ENCODE peak calls at places on chromosomes 6 and 20, in seven cellular contexts. One of them, this sample, is unnamed.

GRCh38 chr20:24465168-24465567 is 4.3 kb upstream of the SYNDIG1 start:
- DNase-seq in mammary epithelial cell: no peak
- DNase-seq in heart left ventricle: peak
- DNase-seq in GM20000: no peak
- DNase-seq in CD4-positive, alpha-beta T cell: no peak
- DNase-seq in upper lobe of right lung: no peak
- DNase-seq in osteocyte: no peak
- DNase-seq in this sample: no peak

GRCh38 chr6:158211273-158212055 is 43.3 kb downstream of the GTF2H5 start:
- DNase-seq in mammary epithelial cell: peak
- DNase-seq in heart left ventricle: no peak
- DNase-seq in GM20000: no peak
- DNase-seq in CD4-positive, alpha-beta T cell: no peak
- DNase-seq in upper lobe of right lung: no peak
- DNase-seq in osteocyte: no peak
- DNase-seq in this sample: no peak

GRCh38 chr6:70110128-70111022 is 192.5 kb downstream of the COL9A1 start:
- DNase-seq in mammary epithelial cell: no peak
- DNase-seq in heart left ventricle: no peak
- DNase-seq in GM20000: no peak
- DNase-seq in CD4-positive, alpha-beta T cell: no peak
- DNase-seq in upper lobe of right lung: no peak
- DNase-seq in osteocyte: no peak
- DNase-seq in this sample: no peak

GRCh38 chr6:56938634-56939294 is 16.1 kb upstream of the BEND6 start:
- DNase-seq in mammary epithelial cell: peak
- DNase-seq in heart left ventricle: peak
- DNase-seq in GM20000: no peak
- DNase-seq in CD4-positive, alpha-beta T cell: no peak
- DNase-seq in upper lobe of right lung: no peak
- DNase-seq in osteocyte: no peak
- DNase-seq in this sample: no peak

GRCh38 chr6:107192739-107193296 is 77.5 kb upstream of the BEND3 start:
- DNase-seq in mammary epithelial cell: no peak
- DNase-seq in heart left ventricle: no peak
- DNase-seq in GM20000: no peak
- DNase-seq in CD4-positive, alpha-beta T cell: no peak
- DNase-seq in upper lobe of right lung: no peak
- DNase-seq in osteocyte: no peak
- DNase-seq in this sample: no peak

GRCh38 chr6:151680846-151681425 is 126.5 kb upstream of the ESR1 start:
- DNase-seq in mammary epithelial cell: no peak
- DNase-seq in heart left ventricle: no peak
- DNase-seq in GM20000: no peak
- DNase-seq in CD4-positive, alpha-beta T cell: no peak
- DNase-seq in upper lobe of right lung: no peak
- DNase-seq in osteocyte: no peak
- DNase-seq in this sample: no peak

GRCh38 chr20:33211817-33212424 is 5.2 kb upstream of the BPIFA3 start:
- DNase-seq in mammary epithelial cell: peak
- DNase-seq in heart left ventricle: no peak
- DNase-seq in GM20000: peak
- DNase-seq in CD4-positive, alpha-beta T cell: peak
- DNase-seq in upper lobe of right lung: no peak
- DNase-seq in osteocyte: no peak
- DNase-seq in this sample: no peak

GRCh38 chr20:46789339-46789984 is 80.0 kb downstream of the SLC2A10 start:
- DNase-seq in mammary epithelial cell: no peak
- DNase-seq in heart left ventricle: no peak
- DNase-seq in GM20000: no peak
- DNase-seq in CD4-positive, alpha-beta T cell: no peak
- DNase-seq in upper lobe of right lung: no peak
- DNase-seq in osteocyte: no peak
- DNase-seq in this sample: peak

GRCh38 chr6:122995930-122996796 is at the start of gene CLVS2:
- DNase-seq in mammary epithelial cell: peak
- DNase-seq in heart left ventricle: no peak
- DNase-seq in GM20000: peak
- DNase-seq in CD4-positive, alpha-beta T cell: no peak
- DNase-seq in upper lobe of right lung: peak
- DNase-seq in osteocyte: no peak
- DNase-seq in this sample: peak

GRCh38 chr20:34768105-34768504 is 57.3 kb downstream of the NCOA6 start:
- DNase-seq in mammary epithelial cell: no peak
- DNase-seq in heart left ventricle: no peak
- DNase-seq in GM20000: no peak
- DNase-seq in CD4-positive, alpha-beta T cell: no peak
- DNase-seq in upper lobe of right lung: no peak
- DNase-seq in osteocyte: no peak
- DNase-seq in this sample: no peak

GRCh38 chr6:150068173-150068785 is 642 bp downstream of the ULBP3 start:
- DNase-seq in mammary epithelial cell: no peak
- DNase-seq in heart left ventricle: no peak
- DNase-seq in GM20000: no peak
- DNase-seq in CD4-positive, alpha-beta T cell: no peak
- DNase-seq in upper lobe of right lung: no peak
- DNase-seq in osteocyte: no peak
- DNase-seq in this sample: no peak

GRCh38 chr6:111710439-111710838 is 104.8 kb upstream of the TRAF3IP2 start:
- DNase-seq in mammary epithelial cell: no peak
- DNase-seq in heart left ventricle: no peak
- DNase-seq in GM20000: no peak
- DNase-seq in CD4-positive, alpha-beta T cell: no peak
- DNase-seq in upper lobe of right lung: no peak
- DNase-seq in osteocyte: no peak
- DNase-seq in this sample: no peak

GRCh38 chr20:24332956-24333355 is 136.5 kb upstream of the SYNDIG1 start:
- DNase-seq in mammary epithelial cell: peak
- DNase-seq in heart left ventricle: no peak
- DNase-seq in GM20000: no peak
- DNase-seq in CD4-positive, alpha-beta T cell: no peak
- DNase-seq in upper lobe of right lung: no peak
- DNase-seq in osteocyte: no peak
- DNase-seq in this sample: no peak

GRCh38 chr20:14191559-14191958 is 145.9 kb downstream of the FLRT3 start:
- DNase-seq in mammary epithelial cell: no peak
- DNase-seq in heart left ventricle: no peak
- DNase-seq in GM20000: no peak
- DNase-seq in CD4-positive, alpha-beta T cell: no peak
- DNase-seq in upper lobe of right lung: no peak
- DNase-seq in osteocyte: no peak
- DNase-seq in this sample: no peak

GRCh38 chr20:14197097-14197496 is 140.3 kb downstream of the FLRT3 start:
- DNase-seq in mammary epithelial cell: peak
- DNase-seq in heart left ventricle: no peak
- DNase-seq in GM20000: no peak
- DNase-seq in CD4-positive, alpha-beta T cell: no peak
- DNase-seq in upper lobe of right lung: no peak
- DNase-seq in osteocyte: no peak
- DNase-seq in this sample: no peak

GRCh38 chr20:14189794-14190402 is 147.5 kb downstream of the FLRT3 start:
- DNase-seq in mammary epithelial cell: peak
- DNase-seq in heart left ventricle: no peak
- DNase-seq in GM20000: no peak
- DNase-seq in CD4-positive, alpha-beta T cell: no peak
- DNase-seq in upper lobe of right lung: no peak
- DNase-seq in osteocyte: no peak
- DNase-seq in this sample: no peak

GRCh38 chr20:14193885-14194284 is 143.5 kb downstream of the FLRT3 start:
- DNase-seq in mammary epithelial cell: peak
- DNase-seq in heart left ventricle: no peak
- DNase-seq in GM20000: no peak
- DNase-seq in CD4-positive, alpha-beta T cell: no peak
- DNase-seq in upper lobe of right lung: no peak
- DNase-seq in osteocyte: no peak
- DNase-seq in this sample: no peak

DNA sequence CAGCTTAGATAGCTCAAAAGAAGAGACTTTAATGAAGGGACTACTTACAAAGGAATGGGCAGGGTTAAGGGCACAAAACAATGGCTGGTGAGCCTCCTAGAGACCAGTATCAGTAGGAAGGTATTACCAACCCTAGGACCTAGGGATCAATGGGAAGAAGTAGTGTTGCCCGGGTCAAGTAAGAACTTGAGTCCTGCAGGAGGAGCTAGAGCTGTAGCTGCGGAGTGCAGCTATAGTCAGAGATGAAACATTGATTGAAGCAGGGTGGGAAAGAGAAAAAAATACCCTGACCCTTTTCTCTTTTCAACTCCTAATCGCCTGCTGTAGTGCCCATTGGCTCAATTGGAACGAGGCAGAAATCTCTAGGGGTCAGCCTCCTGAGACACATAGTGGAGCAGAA is 144.0 kb downstream of the FLRT3 start:
- DNase-seq in mammary epithelial cell: no peak
- DNase-seq in heart left ventricle: no peak
- DNase-seq in GM20000: no peak
- DNase-seq in CD4-positive, alpha-beta T cell: no peak
- DNase-seq in upper lobe of right lung: no peak
- DNase-seq in osteocyte: no peak
- DNase-seq in this sample: no peak
- TF ChIP-seq CTCF in mammary epithelial cell: no peak
- TF ChIP-seq CTCF in heart left ventricle: no peak
- TF ChIP-seq CTCF in GM20000: no peak
- TF ChIP-seq CTCF in CD4-positive, alpha-beta T cell: no peak
- TF ChIP-seq CTCF in upper lobe of right lung: no peak
- TF ChIP-seq CTCF in osteocyte: no peak
- TF ChIP-seq CTCF in this sample: no peak

GRCh38 chr6:12890171-12890790 is 173.7 kb downstream of the PHACTR1 start:
- DNase-seq in mammary epithelial cell: no peak
- DNase-seq in heart left ventricle: no peak
- DNase-seq in GM20000: peak
- DNase-seq in CD4-positive, alpha-beta T cell: peak
- DNase-seq in upper lobe of right lung: no peak
- DNase-seq in osteocyte: no peak
- DNase-seq in this sample: no peak
- TF ChIP-seq CTCF in mammary epithelial cell: peak
- TF ChIP-seq CTCF in heart left ventricle: no peak
- TF ChIP-seq CTCF in GM20000: peak
- TF ChIP-seq CTCF in CD4-positive, alpha-beta T cell: no peak
- TF ChIP-seq CTCF in upper lobe of right lung: peak
- TF ChIP-seq CTCF in osteocyte: peak
- TF ChIP-seq CTCF in this sample: peak

GRCh38 chr6:31339210-31339609 is 17.8 kb downstream of the HLA-B start:
- DNase-seq in mammary epithelial cell: no peak
- DNase-seq in heart left ventricle: no peak
- DNase-seq in GM20000: no peak
- DNase-seq in CD4-positive, alpha-beta T cell: no peak
- DNase-seq in upper lobe of right lung: no peak
- DNase-seq in osteocyte: no peak
- DNase-seq in this sample: no peak
- TF ChIP-seq CTCF in mammary epithelial cell: no peak
- TF ChIP-seq CTCF in heart left ventricle: no peak
- TF ChIP-seq CTCF in GM20000: no peak
- TF ChIP-seq CTCF in CD4-positive, alpha-beta T cell: no peak
- TF ChIP-seq CTCF in upper lobe of right lung: no peak
- TF ChIP-seq CTCF in osteocyte: no peak
- TF ChIP-seq CTCF in this sample: no peak

GRCh38 chr6:52285174-52286068 is 879 bp upstream of the MCM3 start:
- DNase-seq in mammary epithelial cell: no peak
- DNase-seq in heart left ventricle: no peak
- DNase-seq in GM20000: peak
- DNase-seq in CD4-positive, alpha-beta T cell: no peak
- DNase-seq in upper lobe of right lung: no peak
- DNase-seq in osteocyte: no peak
- DNase-seq in this sample: no peak

GRCh38 chr6:52284460-52285173 is at the start of gene MCM3:
- DNase-seq in mammary epithelial cell: peak
- DNase-seq in heart left ventricle: peak
- DNase-seq in GM20000: peak
- DNase-seq in CD4-positive, alpha-beta T cell: peak
- DNase-seq in upper lobe of right lung: peak
- DNase-seq in osteocyte: peak
- DNase-seq in this sample: peak

GRCh38 chr6:52288216-52288615 is 3.7 kb upstream of the MCM3 start:
- DNase-seq in mammary epithelial cell: no peak
- DNase-seq in heart left ventricle: no peak
- DNase-seq in GM20000: no peak
- DNase-seq in CD4-positive, alpha-beta T cell: no peak
- DNase-seq in upper lobe of right lung: no peak
- DNase-seq in osteocyte: no peak
- DNase-seq in this sample: no peak

GRCh38 chr6:52284131-52284459 is 447 bp downstream of the MCM3 start:
- DNase-seq in mammary epithelial cell: no peak
- DNase-seq in heart left ventricle: peak
- DNase-seq in GM20000: peak
- DNase-seq in CD4-positive, alpha-beta T cell: no peak
- DNase-seq in upper lobe of right lung: no peak
- DNase-seq in osteocyte: no peak
- DNase-seq in this sample: no peak

GRCh38 chr6:52286798-52287432 is 2.4 kb upstream of the MCM3 start:
- DNase-seq in mammary epithelial cell: peak
- DNase-seq in heart left ventricle: peak
- DNase-seq in GM20000: peak
- DNase-seq in CD4-positive, alpha-beta T cell: peak
- DNase-seq in upper lobe of right lung: peak
- DNase-seq in osteocyte: no peak
- DNase-seq in this sample: no peak
- TF ChIP-seq CTCF in mammary epithelial cell: peak
- TF ChIP-seq CTCF in heart left ventricle: peak
- TF ChIP-seq CTCF in GM20000: peak
- TF ChIP-seq CTCF in CD4-positive, alpha-beta T cell: peak
- TF ChIP-seq CTCF in upper lobe of right lung: peak
- TF ChIP-seq CTCF in osteocyte: peak
- TF ChIP-seq CTCF in this sample: peak

DNA sequence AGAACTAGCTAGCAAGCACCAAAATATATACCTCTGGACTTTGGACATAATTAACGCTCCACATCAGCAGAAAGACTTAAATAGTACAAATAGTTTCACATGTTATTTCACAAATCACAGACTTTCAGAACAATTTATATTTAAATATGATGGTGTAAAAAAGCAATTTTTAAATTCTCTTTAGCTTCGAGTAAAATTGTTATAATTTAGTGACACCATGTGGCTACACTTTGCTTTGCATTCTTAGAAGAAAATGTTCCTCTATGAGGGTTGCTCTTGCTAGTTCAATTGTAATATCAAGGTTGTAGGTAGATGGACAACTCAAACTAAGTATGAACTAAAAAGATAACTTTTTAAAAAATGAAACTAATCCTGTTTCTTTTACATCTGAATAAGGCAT is 69.0 kb downstream of the BTBD9 start:
- DNase-seq in mammary epithelial cell: no peak
- DNase-seq in heart left ventricle: no peak
- DNase-seq in GM20000: no peak
- DNase-seq in CD4-positive, alpha-beta T cell: no peak
- DNase-seq in upper lobe of right lung: no peak
- DNase-seq in osteocyte: no peak
- DNase-seq in this sample: no peak
- TF ChIP-seq CTCF in mammary epithelial cell: peak
- TF ChIP-seq CTCF in heart left ventricle: peak
- TF ChIP-seq CTCF in GM20000: no peak
- TF ChIP-seq CTCF in CD4-positive, alpha-beta T cell: peak
- TF ChIP-seq CTCF in upper lobe of right lung: peak
- TF ChIP-seq CTCF in osteocyte: peak
- TF ChIP-seq CTCF in this sample: peak

DNA sequence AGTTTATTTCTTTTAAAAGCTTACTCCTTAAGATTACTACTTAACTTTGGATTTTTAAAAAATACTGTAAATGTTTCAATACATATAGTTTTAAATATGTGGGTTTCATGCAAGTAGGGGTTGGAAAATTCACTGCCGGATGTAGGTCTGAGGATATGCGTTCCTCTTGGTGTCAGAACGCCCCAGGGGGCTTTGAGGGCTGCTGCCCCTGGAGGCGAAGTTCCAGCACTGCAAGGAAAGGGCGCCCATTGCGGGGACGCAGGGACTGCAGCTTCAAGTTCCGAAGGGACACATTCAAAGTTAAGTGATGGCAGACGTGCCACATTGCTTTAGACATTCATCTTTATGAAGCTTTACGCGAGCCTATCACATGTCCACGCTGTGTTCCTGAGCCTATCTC is 152.9 kb downstream of the SOD2 start:
- DNase-seq in mammary epithelial cell: peak
- DNase-seq in heart left ventricle: no peak
- DNase-seq in GM20000: no peak
- DNase-seq in CD4-positive, alpha-beta T cell: no peak
- DNase-seq in upper lobe of right lung: no peak
- DNase-seq in osteocyte: no peak
- DNase-seq in this sample: no peak
- TF ChIP-seq CTCF in mammary epithelial cell: peak
- TF ChIP-seq CTCF in heart left ventricle: no peak
- TF ChIP-seq CTCF in GM20000: no peak
- TF ChIP-seq CTCF in CD4-positive, alpha-beta T cell: no peak
- TF ChIP-seq CTCF in upper lobe of right lung: peak
- TF ChIP-seq CTCF in osteocyte: no peak
- TF ChIP-seq CTCF in this sample: peak